ENCODE peak calls at places on chromosomes 6 and 20, in ten cellular contexts. R is pulmonary artery endothelial cell; C is naive thymus-derived CD8-positive, alpha-beta T cell; E is epithelial cell of esophagus; U is A549; M is activated T-cell treated with anti-CD3 and anti-CD28 coated beads, Interleukin-2, amount 50 U/mL, for 72 hours; V is SW 1271; T is stimulated activated CD4-positive, alpha-beta T cell treated with anti-CD3 and anti-CD28 coated beads, Interleukin-12 subunit alpha, Interleukin-12 subunit beta, amount 100 ng/mL, for 4 hours; Q is stimulated activated naive CD8-positive, alpha-beta T cell treated with anti-CD3 and anti-CD28 coated beads, Interleukin-15, Interleukin-2, amounts not matched to agents 100 U/mL and 50 U/mL, for 24 hours; J is GM04503. S is an unnamed sample.

GRCh38 chr6:142943746-142944125 is 1.2 kb downstream of the HIVEP2 start:
- DNase-seq in R (no peak), C (peak), E (peak), U (no peak), M (peak), V (no peak), T (peak), Q (peak), J (no peak), S (no peak)

GRCh38 chr6:57259064-57259463 is 37.0 kb upstream of the RAB23 start:
- DNase-seq in R (no peak), C (no peak), E (no peak), U (no peak), M (no peak), V (no peak), T (no peak), Q (no peak), J (no peak), S (no peak)

GRCh38 chr20:50690979-50691584 is at the start of gene RIPOR3:
- DNase-seq in R (no peak), C (no peak), E (no peak), U (no peak), M (no peak), V (no peak), T (no peak), Q (no peak), J (no peak), S (no peak)

GRCh38 chr6:99349620-99350141 is at the start of gene FAXC:
- DNase-seq in R (no peak), C (no peak), E (peak), U (peak), M (peak), V (no peak), T (no peak), Q (peak), J (no peak), S (peak)

GRCh38 chr6:170222498-170223471 is 68.1 kb downstream of the DLL1 start:
- DNase-seq in R (no peak), C (peak), E (peak), U (no peak), M (no peak), V (no peak), T (no peak), Q (peak), J (no peak), S (peak)

GRCh38 chr6:165899592-165899991 is 236.6 kb upstream of the PDE10A start:
- DNase-seq in R (no peak), C (no peak), E (no peak), U (no peak), M (no peak), V (no peak), T (no peak), Q (no peak), J (no peak), S (no peak)

GRCh38 chr6:141117869-141118268 is 1014.9 kb upstream of the GJE1 start:
- DNase-seq in R (no peak), C (no peak), E (no peak), U (no peak), M (no peak), V (no peak), T (no peak), Q (no peak), J (no peak), S (no peak)

GRCh38 chr6:164130151-164130550 is 715.6 kb downstream of the QKI start:
- DNase-seq in R (no peak), C (no peak), E (no peak), U (no peak), M (no peak), V (no peak), T (no peak), Q (no peak), J (no peak), S (peak)

GRCh38 chr20:47146703-47147102 is 209.8 kb downstream of the ZMYND8 start:
- DNase-seq in R (no peak), C (no peak), E (no peak), U (no peak), M (no peak), V (no peak), T (no peak), Q (no peak), J (peak), S (no peak)

GRCh38 chr6:134405386-134406087 is 87.6 kb upstream of the SGK1 start:
- DNase-seq in R (no peak), C (no peak), E (no peak), U (no peak), M (no peak), V (no peak), T (no peak), Q (no peak), J (no peak), S (no peak)

GRCh38 chr6:73666393-73666792 is 12.6 kb upstream of the SLC17A5 start:
- DNase-seq in R (peak), C (no peak), E (no peak), U (no peak), M (no peak), V (no peak), T (no peak), Q (no peak), J (no peak), S (no peak)

GRCh38 chr6:3960754-3961361 is 111.7 kb downstream of the FAM50B start:
- DNase-seq in R (no peak), C (no peak), E (peak), U (no peak), M (no peak), V (no peak), T (no peak), Q (no peak), J (no peak), S (no peak)

GRCh38 chr6:157904999-157905398 is 76.7 kb upstream of the SYNJ2 start:
- DNase-seq in R (no peak), C (no peak), E (no peak), U (no peak), M (no peak), V (no peak), T (no peak), Q (no peak), J (no peak), S (no peak)

GRCh38 chr6:24923885-24924401 is 11.8 kb downstream of the RIPOR2 start:
- DNase-seq in R (no peak), C (no peak), E (no peak), U (no peak), M (no peak), V (no peak), T (no peak), Q (no peak), J (no peak), S (no peak)

GRCh38 chr6:114133816-114134215 is 162.9 kb upstream of the HDAC2 start:
- DNase-seq in R (no peak), C (no peak), E (no peak), U (no peak), M (no peak), V (no peak), T (no peak), Q (no peak), J (no peak), S (no peak)

GRCh38 chr6:1297746-1298145 is 14.2 kb upstream of the FOXQ1 start:
- DNase-seq in R (no peak), C (no peak), E (no peak), U (peak), M (no peak), V (no peak), T (no peak), Q (no peak), J (no peak), S (no peak)

GRCh38 chr6:25637946-25638345 is 14.1 kb upstream of the SCGN start:
- DNase-seq in R (no peak), C (no peak), E (peak), U (no peak), M (no peak), V (no peak), T (no peak), Q (no peak), J (no peak), S (peak)

GRCh38 chr20:50987493-50988210 is 29.0 kb downstream of the MOCS3 start:
- DNase-seq in R (peak), C (peak), E (peak), U (peak), M (peak), V (peak), T (peak), Q (peak), J (peak), S (peak)

GRCh38 chr20:34458631-34459030 is 57.6 kb upstream of the DYNLRB1 start:
- DNase-seq in R (peak), C (no peak), E (no peak), U (no peak), M (no peak), V (no peak), T (no peak), Q (no peak), J (no peak), S (no peak)

GRCh38 chr6:158057213-158057987 is 75.7 kb downstream of the SYNJ2 start:
- DNase-seq in R (peak), C (no peak), E (peak), U (peak), M (peak), V (peak), T (peak), Q (peak), J (peak), S (no peak)

GRCh38 chr6:151260191-151260590 is 20.4 kb downstream of the AKAP12 start:
- DNase-seq in R (no peak), C (no peak), E (no peak), U (no peak), M (no peak), V (no peak), T (no peak), Q (no peak), J (no peak), S (no peak)

GRCh38 chr6:109381007-109381746 is 1.1 kb downstream of the CD164 start:
- DNase-seq in R (no peak), C (no peak), E (no peak), U (no peak), M (peak), V (no peak), T (no peak), Q (no peak), J (no peak), S (no peak)

GRCh38 chr6:88538849-88539571 is 372.9 kb upstream of the CNR1 start:
- DNase-seq in R (no peak), C (no peak), E (no peak), U (no peak), M (no peak), V (no peak), T (no peak), Q (no peak), J (no peak), S (no peak)